ENCODE peak calls at places on chromosome X, in four cellular contexts. One of them, this sample, is unnamed.
A peak's percentile ranks its signal among the peaks of the same experiment; 100 is the strongest.

GRCh38 chrX:72121381-72121780 is 10.3 kb downstream of the RTL5 start:
- DNase-seq in GM12864: no peak
- DNase-seq in GM13976: no peak
- DNase-seq in coronary artery: no peak
- DNase-seq in this sample: no peak

GRCh38 chrX:121256653-121257052 is 209.2 kb downstream of the GLUD2 start:
- DNase-seq in GM13976: no peak
- DNase-seq in GM12864: no peak
- DNase-seq in coronary artery: no peak
- DNase-seq in this sample: no peak

GRCh38 chrX:16578218-16578617 is 71.7 kb upstream of the S100G start:
- DNase-seq in GM12864: no peak
- DNase-seq in GM13976: no peak
- DNase-seq in coronary artery: no peak
- DNase-seq in this sample: no peak

GRCh38 chrX:108366644-108367406 is 71.4 kb downstream of the COL4A6 start:
- DNase-seq in coronary artery: no peak
- DNase-seq in GM12864: no peak
- DNase-seq in GM13976: no peak
- DNase-seq in this sample: no peak

GRCh38 chrX:130529531-130529930 is 127.7 kb downstream of the RBMX2 start:
- DNase-seq in GM13976: no peak
- DNase-seq in GM12864: no peak
- DNase-seq in coronary artery: no peak
- DNase-seq in this sample: no peak

GRCh38 chrX:105758784-105759183 is 63.6 kb upstream of the NRK start:
- DNase-seq in GM13976: no peak
- DNase-seq in coronary artery: no peak
- DNase-seq in GM12864: no peak
- DNase-seq in this sample: no peak

GRCh38 chrX:1767026-1767425 is 152.2 kb downstream of the ASMT start:
- DNase-seq in coronary artery: no peak
- DNase-seq in GM13976: no peak
- DNase-seq in GM12864: no peak
- DNase-seq in this sample: no peak

GRCh38 chrX:133668225-133668931 is 253.1 kb upstream of the GPC4 start:
- DNase-seq in GM13976: no peak
- DNase-seq in coronary artery: no peak
- DNase-seq in GM12864: no peak
- DNase-seq in this sample: no peak

GRCh38 chrX:54785901-54786300 is 12.2 kb downstream of the ITIH6 start:
- DNase-seq in GM13976: no peak
- DNase-seq in GM12864: no peak
- DNase-seq in coronary artery: no peak
- DNase-seq in this sample: no peak

GRCh38 chrX:54043084-54043483 is 1.2 kb downstream of the PHF8 start:
- DNase-seq in GM12864: no peak
- DNase-seq in coronary artery: no peak
- DNase-seq in GM13976: no peak
- DNase-seq in this sample: no peak

GRCh38 chrX:123201720-123202119 is 17.6 kb downstream of the GRIA3 start:
- DNase-seq in coronary artery: no peak
- DNase-seq in GM12864: no peak
- DNase-seq in GM13976: no peak
- DNase-seq in this sample: no peak

GRCh38 chrX:9135901-9136510 is 102.1 kb upstream of the FAM9B start:
- DNase-seq in GM13976: no peak
- DNase-seq in coronary artery: no peak
- DNase-seq in GM12864: no peak
- DNase-seq in this sample: no peak

GRCh38 chrX:71098302-71098701 is 2.7 kb downstream of the FOXO4 start:
- DNase-seq in GM12864: no peak
- DNase-seq in GM13976: peak; percentile 65
- DNase-seq in coronary artery: no peak
- DNase-seq in this sample: no peak

GRCh38 chrX:106752101-106752678 is 25.7 kb downstream of the RNF128 start:
- DNase-seq in GM13976: no peak
- DNase-seq in coronary artery: no peak
- DNase-seq in GM12864: no peak
- DNase-seq in this sample: no peak

GRCh38 chrX:144586756-144587155 is 660.5 kb upstream of the SPANXN1 start:
- DNase-seq in GM12864: no peak
- DNase-seq in coronary artery: no peak
- DNase-seq in GM13976: no peak
- DNase-seq in this sample: no peak

GRCh38 chrX:129529685-129530281 is 6.5 kb upstream of the SMARCA1 start:
- DNase-seq in GM12864: no peak
- DNase-seq in coronary artery: no peak
- DNase-seq in GM13976: no peak
- DNase-seq in this sample: no peak

GRCh38 chrX:19721726-19722370 is 165.6 kb downstream of the SH3KBP1 start:
- DNase-seq in GM13976: no peak
- DNase-seq in coronary artery: no peak
- DNase-seq in GM12864: no peak
- DNase-seq in this sample: no peak

GRCh38 chrX:135535077-135535630 is 14.7 kb downstream of the INTS6L start:
- DNase-seq in GM13976: no peak
- DNase-seq in GM12864: no peak
- DNase-seq in coronary artery: no peak
- DNase-seq in this sample: no peak

GRCh38 chrX:318068-318738 is 393 bp downstream of the GTPBP6 start:
- DNase-seq in coronary artery: peak; percentile 98
- DNase-seq in GM13976: peak; percentile 94
- DNase-seq in GM12864: peak; percentile 98
- DNase-seq in this sample: peak; percentile 94

GRCh38 chrX:40175416-40176255 is 77.9 kb upstream of the BCOR start:
- DNase-seq in GM12864: peak; percentile 82
- DNase-seq in GM13976: peak; percentile 73
- DNase-seq in coronary artery: no peak
- DNase-seq in this sample: peak; percentile 73

GRCh38 chrX:85288992-85289723 is 45.4 kb downstream of the ZNF711 start:
- DNase-seq in GM13976: no peak
- DNase-seq in coronary artery: no peak
- DNase-seq in GM12864: no peak
- DNase-seq in this sample: no peak

GRCh38 chrX:129842510-129843208 is 1.0 kb downstream of the ZDHHC9 start:
- DNase-seq in coronary artery: no peak
- DNase-seq in GM12864: no peak
- DNase-seq in GM13976: no peak
- DNase-seq in this sample: no peak

GRCh38 chrX:72115380-72115779 is 16.3 kb downstream of the RTL5 start:
- DNase-seq in GM12864: no peak
- DNase-seq in GM13976: no peak
- DNase-seq in coronary artery: no peak
- DNase-seq in this sample: no peak

GRCh38 chrX:9416562-9417319 is 48.1 kb upstream of the TBL1X start:
- DNase-seq in GM12864: no peak
- DNase-seq in coronary artery: no peak
- DNase-seq in GM13976: no peak
- DNase-seq in this sample: no peak

DNA sequence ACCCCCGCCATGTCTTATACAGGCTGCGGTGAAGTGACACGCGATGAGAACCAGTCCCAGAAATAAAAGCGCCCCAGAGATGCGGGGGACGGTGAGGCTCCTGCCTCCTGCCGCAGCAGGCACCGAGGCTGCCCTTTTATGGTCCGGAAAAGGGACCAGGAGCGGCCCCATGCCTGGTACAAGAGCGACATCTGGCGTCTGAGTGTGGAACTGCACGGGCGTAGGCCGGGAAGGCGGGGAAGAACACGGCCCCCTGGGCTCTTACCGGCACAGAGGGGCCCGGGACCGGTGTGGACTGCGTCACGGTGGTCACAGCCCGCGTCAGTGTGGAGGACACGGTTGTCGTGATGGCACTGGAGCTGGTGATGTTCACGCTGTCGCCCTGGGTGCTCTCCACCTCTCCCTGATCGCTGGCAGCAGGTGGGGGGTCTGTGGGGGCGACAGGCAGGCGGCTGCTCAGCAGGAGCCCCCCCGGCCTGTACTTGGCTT is 8.9 kb upstream of the RENBP start:
- DNase-seq in coronary artery: no peak
- DNase-seq in GM13976: peak; percentile 88
- DNase-seq in GM12864: no peak
- DNase-seq in this sample: peak; percentile 90
- TF ChIP-seq CTCF in coronary artery: peak; percentile 95
- TF ChIP-seq CTCF in GM13976: peak; percentile 95
- TF ChIP-seq CTCF in GM12864: peak; percentile 91
- TF ChIP-seq CTCF in this sample: peak; percentile 99

GRCh38 chrX:102063445-102064074 is 61.9 kb upstream of the TCEAL2 start:
- DNase-seq in coronary artery: no peak
- DNase-seq in GM12864: no peak
- DNase-seq in GM13976: no peak
- DNase-seq in this sample: no peak

DNA sequence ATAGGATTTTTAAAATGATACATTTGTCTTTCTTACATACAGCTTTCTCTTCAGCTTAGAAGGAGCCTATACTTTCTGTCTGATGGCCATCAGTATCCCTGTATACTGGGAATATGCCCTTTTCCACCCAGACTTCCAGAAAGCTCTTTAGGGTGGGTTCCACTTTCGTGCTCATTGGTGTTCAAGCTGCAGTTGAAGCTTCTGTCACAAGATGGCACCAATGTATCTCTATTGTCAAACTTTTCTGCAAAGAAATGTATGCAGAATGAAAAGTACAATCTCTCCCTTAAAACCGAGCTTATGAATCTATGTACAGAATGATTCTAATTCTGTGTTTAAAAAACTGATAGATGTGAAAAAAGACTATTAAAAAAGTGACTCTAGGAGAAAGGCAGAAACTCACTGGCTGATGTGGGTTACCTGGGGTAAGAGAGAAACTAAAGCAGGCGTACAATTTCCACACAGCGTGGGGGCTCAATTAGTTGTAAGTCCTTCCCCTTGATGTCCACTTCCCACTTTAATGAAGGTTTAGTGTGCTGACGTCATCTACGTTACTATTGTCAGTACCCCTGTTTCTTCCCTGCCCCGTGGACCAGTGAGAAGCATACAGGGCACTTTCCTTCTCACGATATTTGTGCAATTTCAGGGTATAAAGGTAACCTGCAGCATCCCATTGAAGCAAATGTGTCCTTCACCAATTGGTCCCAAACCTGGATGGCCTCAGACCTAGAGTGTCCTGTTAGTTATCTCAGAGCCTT is 57.3 kb upstream of the TCEAL2 start:
- DNase-seq in GM12864: no peak
- DNase-seq in coronary artery: no peak
- DNase-seq in GM13976: peak; percentile 7
- DNase-seq in this sample: no peak
- TF ChIP-seq CTCF in GM12864: peak; percentile 42
- TF ChIP-seq CTCF in coronary artery: no peak
- TF ChIP-seq CTCF in GM13976: peak; percentile 26
- TF ChIP-seq CTCF in this sample: peak; percentile 73

DNA sequence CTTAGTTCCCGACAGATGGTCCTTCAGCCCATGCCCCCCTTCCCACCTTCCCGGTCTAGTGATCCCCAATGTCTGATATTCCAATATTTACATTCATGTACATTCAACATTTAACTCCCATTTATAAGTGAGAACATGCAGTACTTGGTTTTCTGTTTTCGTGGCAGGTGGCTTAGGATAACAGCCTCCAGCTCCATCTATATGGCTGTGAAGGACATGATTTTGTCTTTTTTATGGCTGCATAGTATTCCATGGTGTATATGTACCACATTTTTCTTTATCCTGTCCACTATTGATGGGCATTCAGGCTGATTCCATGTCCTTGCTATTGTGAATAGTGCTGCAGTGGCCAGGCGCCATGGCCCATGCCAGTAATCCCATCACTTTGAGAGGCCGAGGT is 13.8 kb downstream of the RBM10 start:
- DNase-seq in coronary artery: no peak
- DNase-seq in GM13976: no peak
- DNase-seq in GM12864: no peak
- DNase-seq in this sample: no peak
- TF ChIP-seq CTCF in coronary artery: no peak
- TF ChIP-seq CTCF in GM13976: no peak
- TF ChIP-seq CTCF in GM12864: no peak
- TF ChIP-seq CTCF in this sample: no peak

GRCh38 chrX:109382332-109382731 is 99.6 kb downstream of the GUCY2F start:
- DNase-seq in GM13976: no peak
- DNase-seq in coronary artery: no peak
- DNase-seq in GM12864: no peak
- DNase-seq in this sample: no peak

GRCh38 chrX:109390556-109390955 is 91.3 kb downstream of the GUCY2F start:
- DNase-seq in coronary artery: no peak
- DNase-seq in GM12864: no peak
- DNase-seq in GM13976: no peak
- DNase-seq in this sample: no peak

GRCh38 chrX:109389917-109390316 is 92.0 kb downstream of the GUCY2F start:
- DNase-seq in GM12864: no peak
- DNase-seq in coronary artery: no peak
- DNase-seq in GM13976: no peak
- DNase-seq in this sample: no peak

GRCh38 chrX:109384569-109385174 is 97.2 kb downstream of the GUCY2F start:
- DNase-seq in coronary artery: no peak
- DNase-seq in GM12864: no peak
- DNase-seq in GM13976: no peak
- DNase-seq in this sample: no peak
- TF ChIP-seq CTCF in coronary artery: no peak
- TF ChIP-seq CTCF in GM12864: peak; percentile 39
- TF ChIP-seq CTCF in GM13976: peak; percentile 30
- TF ChIP-seq CTCF in this sample: peak; percentile 85

DNA sequence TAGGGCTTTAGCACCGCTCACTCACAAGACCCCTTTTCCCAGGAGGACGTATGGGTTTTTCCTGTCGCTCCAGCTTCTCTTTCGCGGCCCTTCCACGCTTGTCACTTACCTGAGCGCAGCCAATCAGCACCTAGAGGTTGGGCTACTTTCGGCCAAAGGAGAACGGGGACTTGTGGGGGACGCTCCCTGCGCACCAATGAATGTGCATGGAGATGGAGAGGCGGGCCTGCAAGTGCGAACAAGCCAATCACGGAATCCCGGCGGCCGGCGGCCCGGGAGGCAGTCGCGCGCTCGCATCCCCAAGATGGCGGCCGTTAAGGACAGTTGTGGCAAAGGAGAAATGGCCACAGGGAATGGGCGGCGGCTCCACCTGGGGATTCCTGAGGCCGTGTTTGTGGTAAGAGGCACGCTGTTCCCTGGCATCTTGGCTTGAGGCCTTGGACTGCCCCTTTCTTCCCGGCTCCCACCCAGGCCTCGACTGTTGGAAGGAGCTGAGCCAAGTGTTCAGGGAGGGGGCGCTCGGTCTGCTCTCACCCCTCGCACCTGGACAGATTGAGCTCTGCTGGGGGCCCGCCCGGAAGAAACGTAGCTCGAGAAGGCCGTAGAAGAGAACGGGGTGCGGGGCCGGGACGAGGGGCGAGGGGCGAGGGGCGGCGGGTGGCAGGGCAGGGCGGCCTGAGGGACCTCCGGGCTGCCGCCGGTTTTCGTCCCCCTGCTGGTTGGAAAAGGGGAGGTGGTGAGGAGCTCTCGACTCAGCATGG is at the start of gene VBP1:
- DNase-seq in GM13976: peak; percentile 87
- DNase-seq in coronary artery: peak; percentile 93
- DNase-seq in GM12864: peak; percentile 88
- DNase-seq in this sample: peak; percentile 86
- TF ChIP-seq CTCF in GM13976: peak; percentile 6
- TF ChIP-seq CTCF in coronary artery: peak; percentile 38
- TF ChIP-seq CTCF in GM12864: peak; percentile 54
- TF ChIP-seq CTCF in this sample: peak; percentile 76